ENCODE peak calls at places on chromosomes 1 and 21, in six cellular contexts. R is dorsolateral prefrontal cortex, Q is neural progenitor cell, L is cardiac fibroblast, D is adrenal gland, V is HFF-Myc. O is an unnamed sample.

GRCh38 chr1:152034654-152035405 is 2.0 kb downstream of the S100A11 start:
- DNase-seq in V (peak; percentile 68), Q (peak; percentile 70), R (no peak), D (no peak), L (peak; percentile 89), O (peak; percentile 64)

GRCh38 chr1:23122023-23122738 is 46.5 kb downstream of the LUZP1 start:
- DNase-seq in V (no peak), D (no peak), L (peak; percentile 56), R (no peak), Q (peak; percentile 25), O (peak; percentile 59)

GRCh38 chr1:200242379-200243041 is 167.3 kb downstream of the ZNF281 start:
- DNase-seq in R (no peak), D (peak; percentile 24), Q (peak; percentile 49), V (no peak), L (peak; percentile 11), O (no peak)

GRCh38 chr1:160413716-160414115 is 13.4 kb downstream of the VANGL2 start:
- DNase-seq in L (no peak), Q (no peak), V (no peak), R (no peak), D (no peak), O (no peak)

GRCh38 chr1:182786223-182787001 is 3.2 kb upstream of the NPL start:
- DNase-seq in D (peak; percentile 70), V (peak; percentile 42), Q (peak; percentile 82), R (peak; percentile 74), L (peak; percentile 83), O (peak; percentile 77)

GRCh38 chr21:45512626-45513002 is 29.6 kb downstream of the SLC19A1 start:
- DNase-seq in L (no peak), D (no peak), R (no peak), Q (no peak), V (no peak), O (no peak)

GRCh38 chr1:156677616-156678596 is 699 bp upstream of the NES start:
- DNase-seq in L (peak; percentile 91), D (peak; percentile 71), Q (peak; percentile 90), V (no peak), R (peak; percentile 69), O (peak; percentile 90)

GRCh38 chr1:9422921-9423505 is 116.3 kb upstream of the SLC25A33 start:
- DNase-seq in R (no peak), D (no peak), L (no peak), Q (no peak), V (no peak), O (no peak)

GRCh38 chr1:43069481-43070050 is 102.5 kb downstream of the EBNA1BP2 start:
- DNase-seq in Q (peak; percentile 34), R (no peak), L (no peak), V (no peak), D (no peak), O (peak; percentile 34)

GRCh38 chr1:175554586-175554985 is 188.8 kb downstream of the TNR start:
- DNase-seq in D (no peak), R (no peak), L (no peak), V (no peak), Q (no peak), O (no peak)

GRCh38 chr1:232844791-232845190 is 39.6 kb downstream of the MAP10 start:
- DNase-seq in Q (no peak), V (no peak), L (peak; percentile 63), D (no peak), R (no peak), O (peak; percentile 32)

GRCh38 chr21:29386803-29387202 is 88.1 kb downstream of the BACH1 start:
- DNase-seq in L (no peak), V (no peak), Q (no peak), D (no peak), R (no peak), O (no peak)

GRCh38 chr21:33237446-33237845 is 7.7 kb downstream of the IFNAR2 start:
- DNase-seq in Q (no peak), D (no peak), V (no peak), L (no peak), R (no peak), O (no peak)

GRCh38 chr21:33240404-33240803 is 10.7 kb downstream of the IFNAR2 start:
- DNase-seq in L (no peak), Q (no peak), V (no peak), R (no peak), D (no peak), O (no peak)

GRCh38 chr21:33236799-33237198 is 7.1 kb downstream of the IFNAR2 start:
- DNase-seq in R (no peak), V (no peak), D (no peak), Q (no peak), L (no peak), O (no peak)

GRCh38 chr21:33238146-33238545 is 8.4 kb downstream of the IFNAR2 start:
- DNase-seq in R (no peak), D (no peak), V (no peak), Q (no peak), L (no peak), O (no peak)

DNA sequence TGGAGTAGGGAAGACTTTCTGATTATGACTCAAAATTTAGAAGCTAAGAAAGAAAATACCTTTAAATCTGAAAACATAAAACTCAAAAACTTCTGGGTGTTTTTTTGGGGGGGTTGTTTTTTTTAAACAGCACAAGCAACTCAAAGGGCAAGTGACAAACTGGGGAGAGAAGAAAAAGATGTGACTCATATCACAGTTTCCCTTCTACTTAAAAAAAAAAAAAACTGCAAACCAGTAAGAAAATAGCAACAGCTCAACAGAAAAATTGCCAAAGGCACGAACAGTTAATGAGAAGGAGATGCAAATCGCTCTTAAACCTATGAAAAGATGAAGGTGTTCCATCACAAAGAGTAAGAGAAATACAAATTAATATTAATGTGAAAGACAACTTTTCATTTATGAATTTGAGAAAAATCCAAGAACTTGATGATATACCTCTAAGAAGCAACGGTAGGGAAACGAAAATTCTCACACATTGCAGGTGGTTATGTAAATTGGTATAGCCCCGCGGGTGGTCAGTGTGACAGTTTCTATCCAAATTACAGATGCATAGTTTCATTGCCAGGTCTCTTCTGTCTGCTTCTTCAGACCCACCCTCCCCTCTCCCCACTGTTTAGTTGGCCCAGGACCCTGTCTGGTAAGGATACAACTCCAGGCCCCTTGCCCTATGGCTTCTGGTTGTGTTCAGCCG is 9.0 kb downstream of the IFNAR2 start:
- DNase-seq in L (no peak), Q (no peak), V (no peak), R (no peak), D (no peak), O (no peak)
- H3K4me3 ChIP-seq in L (no peak overlapping the region), Q (no peak overlapping the region), V (no peak overlapping the region), R (no peak overlapping the region), D (no peak overlapping the region), O (no peak overlapping the region)

GRCh38 chr1:243851129-243851756 is 1.2 kb upstream of the AKT3 start:
- DNase-seq in D (no peak), V (no peak), L (peak; percentile 46), R (no peak), Q (no peak), O (no peak)
- TF ChIP-seq CTCF in D (no peak), V (no peak), L (no peak), R (no peak), Q (no peak), O (no peak)

GRCh38 chr21:41929248-41929647 is 24.6 kb downstream of the C2CD2 start:
- DNase-seq in R (no peak), V (no peak), L (no peak), D (no peak), Q (no peak), O (no peak)

GRCh38 chr21:41931041-41931451 is 22.8 kb downstream of the C2CD2 start:
- DNase-seq in R (peak; percentile 11), V (no peak), Q (no peak), L (no peak), D (no peak), O (no peak)

GRCh38 chr21:41933259-41934079 is 20.3 kb downstream of the C2CD2 start:
- DNase-seq in V (no peak), Q (no peak), D (peak; percentile 60), L (peak; percentile 76), R (peak; percentile 38), O (no peak)

GRCh38 chr21:41932576-41933258 is 21.1 kb downstream of the C2CD2 start:
- DNase-seq in L (peak; percentile 87), Q (no peak), V (no peak), D (peak; percentile 91), R (peak; percentile 29), O (no peak)

DNA sequence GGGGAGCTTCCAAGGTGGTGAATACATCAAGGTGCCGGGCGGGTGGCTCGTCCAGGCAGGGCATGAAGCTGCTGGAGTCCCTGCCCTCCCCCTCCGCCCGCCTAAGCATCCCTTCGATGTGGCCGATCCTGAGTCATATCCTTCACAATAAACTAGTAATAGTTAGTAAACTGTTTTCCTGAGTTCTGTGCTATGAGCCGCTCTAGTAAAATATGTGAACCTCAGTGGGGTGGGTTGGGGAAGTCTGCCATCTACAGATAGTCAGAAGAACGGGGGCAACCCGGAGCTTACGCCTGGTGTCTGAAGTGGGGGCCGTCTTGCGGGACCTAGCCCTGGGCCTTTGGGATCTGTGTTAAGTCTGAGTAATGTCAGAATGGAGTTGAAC is 21.6 kb downstream of the C2CD2 start:
- DNase-seq in L (peak; percentile 94), D (peak; percentile 73), Q (no peak), V (peak; percentile 47), R (peak; percentile 10), O (peak; percentile 89)
- H3K4me3 ChIP-seq in L (no peak overlapping the region), D (no peak overlapping the region), Q (no peak overlapping the region), V (no peak overlapping the region), R (no peak overlapping the region), O (no peak overlapping the region)

GRCh38 chr1:52264530-52265115 is 101.4 kb downstream of the CC2D1B start:
- DNase-seq in Q (no peak), R (no peak), D (no peak), V (no peak), L (peak; percentile 33), O (no peak)
- TF ChIP-seq CTCF in Q (no peak), R (no peak), D (no peak), V (no peak), L (no peak), O (peak; percentile 9)

GRCh38 chr1:25867210-25867991 is 8.1 kb downstream of the PAQR7 start:
- DNase-seq in L (no peak), V (no peak), Q (peak; percentile 58), R (no peak), D (no peak), O (no peak)
- H3K4me3 ChIP-seq in L (no peak overlapping the region), V (no peak overlapping the region), Q (no peak overlapping the region), R (no peak overlapping the region), D (no peak overlapping the region), O (no peak overlapping the region)